ENCODE peak calls at places on chromosomes 3 and 15, in eight cellular contexts. N, Y, L, S, W, A, C and Z are unnamed samples.

GRCh38 chr3:126960604-126960995 is 22.3 kb upstream of the PLXNA1 start:
- DNase-seq in C (no peak), W (no peak), A (no peak), S (no peak), L (no peak), Y (no peak), N (no peak), Z (no peak)

GRCh38 chr3:63067999-63068645 is 192.9 kb upstream of the CADPS start:
- DNase-seq in Y (no peak), L (no peak), N (no peak), W (peak), S (peak), A (peak), C (no peak), Z (peak)

GRCh38 chr3:184399410-184399809 is 19.6 kb downstream of the CHRD start:
- DNase-seq in N (no peak), L (no peak), Y (no peak), W (peak), C (no peak), S (peak), A (peak), Z (no peak)

GRCh38 chr15:84804005-84804803 is 13.0 kb upstream of the ALPK3 start:
- DNase-seq in Y (no peak), L (no peak), C (no peak), N (peak), W (no peak), S (no peak), A (no peak), Z (no peak)

GRCh38 chr3:116299646-116300081 is 145.6 kb downstream of the LSAMP start:
- DNase-seq in C (no peak), S (no peak), L (no peak), W (no peak), N (no peak), A (peak), Y (no peak), Z (no peak)

GRCh38 chr3:150760431-150761200 is 2.4 kb downstream of the SIAH2 start:
- DNase-seq in L (no peak), C (peak), W (no peak), N (peak), A (no peak), S (no peak), Y (no peak), Z (no peak)

GRCh38 chr3:16871915-16872842 is 12.6 kb upstream of the PLCL2 start:
- DNase-seq in L (no peak), W (peak), A (no peak), Y (no peak), N (no peak), S (peak), C (no peak), Z (no peak)

GRCh38 chr3:122183893-122184590 is 574 bp downstream of the CASR start:
- DNase-seq in N (no peak), Y (no peak), C (no peak), L (no peak), S (no peak), A (no peak), W (no peak), Z (peak)

GRCh38 chr3:73094127-73094526 is 32.7 kb downstream of the EBLN2 start:
- DNase-seq in N (no peak), S (no peak), L (no peak), Y (no peak), A (no peak), C (no peak), W (peak), Z (no peak)

GRCh38 chr3:145869958-145870357 is 291.0 kb downstream of the PLOD2 start:
- DNase-seq in L (no peak), Y (no peak), N (no peak), W (no peak), S (peak), C (no peak), A (no peak), Z (no peak)

GRCh38 chr15:38526158-38526557 is 38.5 kb downstream of the RASGRP1 start:
- DNase-seq in A (no peak), S (no peak), W (no peak), Y (no peak), L (no peak), C (no peak), N (no peak), Z (no peak)

GRCh38 chr3:135994708-135995335 is 29.3 kb downstream of the PPP2R3A start:
- DNase-seq in N (no peak), L (no peak), W (no peak), S (no peak), C (no peak), Y (no peak), A (no peak), Z (no peak)

GRCh38 chr3:141360888-141361598 is 7.3 kb upstream of the ZBTB38 start:
- DNase-seq in Y (no peak), S (peak), C (no peak), L (no peak), W (peak), A (peak), N (no peak), Z (no peak)

GRCh38 chr3:10945683-10946287 is 46.8 kb upstream of the SLC6A1 start:
- DNase-seq in N (peak), W (peak), A (peak), C (peak), Y (no peak), S (peak), L (peak), Z (peak)

GRCh38 chr3:52520716-52521487 is 12.8 kb downstream of the NT5DC2 start:
- DNase-seq in Y (no peak), A (no peak), L (no peak), S (no peak), W (no peak), C (no peak), N (no peak), Z (no peak)

GRCh38 chr3:194840661-194841514 is 155.2 kb downstream of the FAM43A start:
- DNase-seq in Y (no peak), L (no peak), W (peak), A (peak), N (no peak), S (peak), C (no peak), Z (no peak)

GRCh38 chr3:39202094-39202493 is 9.7 kb upstream of the XIRP1 start:
- DNase-seq in Y (no peak), N (no peak), W (no peak), S (no peak), A (no peak), C (no peak), L (no peak), Z (no peak)

GRCh38 chr3:43363621-43364266 is 77.4 kb downstream of the SNRK start:
- DNase-seq in S (peak), L (no peak), Y (no peak), A (no peak), N (no peak), W (no peak), C (no peak), Z (no peak)

GRCh38 chr3:78867409-78868372 is 900.1 kb downstream of the ROBO1 start:
- DNase-seq in A (peak), N (no peak), W (peak), L (no peak), C (no peak), Y (no peak), S (peak), Z (no peak)

GRCh38 chr3:21543380-21544075 is 207.5 kb downstream of the ZNF385D start:
- DNase-seq in C (no peak), Y (no peak), S (no peak), L (no peak), A (no peak), N (no peak), W (peak), Z (no peak)

GRCh38 chr3:184362668-184363540 is 1.4 kb downstream of the POLR2H start:
- DNase-seq in Y (peak), C (peak), N (peak), L (peak), S (peak), A (peak), W (peak), Z (peak)

GRCh38 chr3:20930034-20930433 is 744.0 kb upstream of the SGO1 start:
- DNase-seq in L (no peak), W (peak), C (no peak), S (peak), A (peak), N (no peak), Y (no peak), Z (no peak)